ENCODE peak calls at places on chromosomes 7 and 10, in ten cellular contexts. One of them, this sample, is unnamed.

GRCh38 chr7:158394936-158395335 is 192.7 kb downstream of the PTPRN2 start:
- DNase-seq in A549: peak; percentile 75
- DNase-seq in stomach: peak; percentile 58
- DNase-seq in body of pancreas: peak; percentile 56
- DNase-seq in tibial nerve: no peak
- DNase-seq in neural progenitor cell: peak; percentile 75
- DNase-seq in spleen: peak; percentile 81
- DNase-seq in mammary epithelial cell: no peak
- DNase-seq in ovary: no peak
- DNase-seq in HL-60: no peak
- DNase-seq in this sample: peak; percentile 39

GRCh38 chr10:77458986-77459590 is 178.5 kb downstream of the KCNMA1 start:
- DNase-seq in A549: no peak
- DNase-seq in stomach: no peak
- DNase-seq in body of pancreas: no peak
- DNase-seq in tibial nerve: no peak
- DNase-seq in neural progenitor cell: no peak
- DNase-seq in spleen: no peak
- DNase-seq in mammary epithelial cell: no peak
- DNase-seq in ovary: no peak
- DNase-seq in HL-60: no peak
- DNase-seq in this sample: no peak

GRCh38 chr10:86162696-86163400 is 203.7 kb downstream of the GRID1 start:
- DNase-seq in A549: no peak
- DNase-seq in stomach: no peak
- DNase-seq in body of pancreas: no peak
- DNase-seq in tibial nerve: no peak
- DNase-seq in neural progenitor cell: no peak
- DNase-seq in spleen: peak; percentile 69
- DNase-seq in mammary epithelial cell: no peak
- DNase-seq in ovary: peak; percentile 8
- DNase-seq in HL-60: no peak
- DNase-seq in this sample: no peak

GRCh38 chr7:17963281-17963680 is 23.0 kb upstream of the SNX13 start:
- DNase-seq in A549: no peak
- DNase-seq in stomach: no peak
- DNase-seq in body of pancreas: no peak
- DNase-seq in tibial nerve: no peak
- DNase-seq in neural progenitor cell: no peak
- DNase-seq in spleen: no peak
- DNase-seq in mammary epithelial cell: no peak
- DNase-seq in ovary: no peak
- DNase-seq in HL-60: no peak
- DNase-seq in this sample: no peak

GRCh38 chr7:93156884-93157283 is 8.7 kb upstream of the SAMD9L start:
- DNase-seq in A549: no peak
- DNase-seq in stomach: no peak
- DNase-seq in body of pancreas: no peak
- DNase-seq in tibial nerve: no peak
- DNase-seq in neural progenitor cell: no peak
- DNase-seq in spleen: no peak
- DNase-seq in mammary epithelial cell: no peak
- DNase-seq in ovary: no peak
- DNase-seq in HL-60: no peak
- DNase-seq in this sample: no peak

GRCh38 chr7:80147543-80148376 is 13.1 kb downstream of the GNAI1 start:
- DNase-seq in A549: no peak
- DNase-seq in stomach: no peak
- DNase-seq in body of pancreas: no peak
- DNase-seq in tibial nerve: no peak
- DNase-seq in neural progenitor cell: no peak
- DNase-seq in spleen: no peak
- DNase-seq in mammary epithelial cell: peak; percentile 71
- DNase-seq in ovary: no peak
- DNase-seq in HL-60: no peak
- DNase-seq in this sample: no peak

GRCh38 chr10:71597821-71598498 is 121.6 kb downstream of the C10orf105 start:
- DNase-seq in A549: no peak
- DNase-seq in stomach: no peak
- DNase-seq in body of pancreas: no peak
- DNase-seq in tibial nerve: peak; percentile 39
- DNase-seq in neural progenitor cell: no peak
- DNase-seq in spleen: peak; percentile 80
- DNase-seq in mammary epithelial cell: no peak
- DNase-seq in ovary: peak; percentile 72
- DNase-seq in HL-60: peak; percentile 65
- DNase-seq in this sample: peak; percentile 74

GRCh38 chr10:28432210-28432676 is 100.7 kb upstream of the WAC start:
- DNase-seq in A549: peak; percentile 79
- DNase-seq in stomach: peak; percentile 58
- DNase-seq in body of pancreas: peak; percentile 61
- DNase-seq in tibial nerve: peak; percentile 42
- DNase-seq in neural progenitor cell: peak; percentile 83
- DNase-seq in spleen: no peak
- DNase-seq in mammary epithelial cell: peak; percentile 43
- DNase-seq in ovary: peak; percentile 45
- DNase-seq in HL-60: peak; percentile 2
- DNase-seq in this sample: no peak

DNA sequence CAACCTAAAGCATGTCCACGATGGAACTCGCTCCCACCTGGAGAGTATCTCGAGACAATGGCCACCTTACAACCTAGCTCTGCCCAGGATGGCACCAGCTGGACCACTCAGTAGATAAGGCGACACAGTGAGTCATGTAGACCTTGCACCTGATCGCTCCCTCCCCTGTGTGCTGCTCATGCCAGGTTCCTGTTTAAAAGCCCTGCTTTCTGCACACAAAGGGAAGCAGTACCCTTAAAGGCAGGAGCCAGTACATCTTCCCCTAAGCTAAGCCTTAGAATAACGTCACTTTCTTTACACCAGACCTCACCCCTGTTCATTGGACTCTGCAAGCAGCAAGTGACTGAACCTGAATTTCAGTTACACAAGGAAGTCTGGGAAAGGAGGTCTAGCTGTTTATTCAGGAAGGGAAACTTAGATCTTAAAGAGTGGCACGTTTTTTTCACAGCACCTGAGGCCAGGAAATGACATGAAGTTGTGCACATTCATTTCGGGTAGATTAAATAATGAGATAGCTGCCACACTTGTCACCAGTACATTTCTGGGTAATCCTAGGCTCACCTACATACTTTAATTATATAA is 117.9 kb downstream of the MTPAP start:
- DNase-seq in A549: no peak
- DNase-seq in stomach: no peak
- DNase-seq in body of pancreas: no peak
- DNase-seq in tibial nerve: no peak
- DNase-seq in neural progenitor cell: no peak
- DNase-seq in spleen: no peak
- DNase-seq in mammary epithelial cell: no peak
- DNase-seq in ovary: no peak
- DNase-seq in HL-60: no peak
- DNase-seq in this sample: no peak
- H3K27ac ChIP-seq in A549: no peak overlapping the region
- H3K27ac ChIP-seq in stomach: no peak overlapping the region
- H3K27ac ChIP-seq in body of pancreas: no peak overlapping the region
- H3K27ac ChIP-seq in tibial nerve: no peak overlapping the region
- H3K27ac ChIP-seq in neural progenitor cell: no peak overlapping the region
- H3K27ac ChIP-seq in spleen: no peak overlapping the region
- H3K27ac ChIP-seq in mammary epithelial cell: no peak overlapping the region
- H3K27ac ChIP-seq in ovary: no peak overlapping the region
- H3K27ac ChIP-seq in HL-60: no peak overlapping the region
- H3K27ac ChIP-seq in this sample: no peak overlapping the region

DNA sequence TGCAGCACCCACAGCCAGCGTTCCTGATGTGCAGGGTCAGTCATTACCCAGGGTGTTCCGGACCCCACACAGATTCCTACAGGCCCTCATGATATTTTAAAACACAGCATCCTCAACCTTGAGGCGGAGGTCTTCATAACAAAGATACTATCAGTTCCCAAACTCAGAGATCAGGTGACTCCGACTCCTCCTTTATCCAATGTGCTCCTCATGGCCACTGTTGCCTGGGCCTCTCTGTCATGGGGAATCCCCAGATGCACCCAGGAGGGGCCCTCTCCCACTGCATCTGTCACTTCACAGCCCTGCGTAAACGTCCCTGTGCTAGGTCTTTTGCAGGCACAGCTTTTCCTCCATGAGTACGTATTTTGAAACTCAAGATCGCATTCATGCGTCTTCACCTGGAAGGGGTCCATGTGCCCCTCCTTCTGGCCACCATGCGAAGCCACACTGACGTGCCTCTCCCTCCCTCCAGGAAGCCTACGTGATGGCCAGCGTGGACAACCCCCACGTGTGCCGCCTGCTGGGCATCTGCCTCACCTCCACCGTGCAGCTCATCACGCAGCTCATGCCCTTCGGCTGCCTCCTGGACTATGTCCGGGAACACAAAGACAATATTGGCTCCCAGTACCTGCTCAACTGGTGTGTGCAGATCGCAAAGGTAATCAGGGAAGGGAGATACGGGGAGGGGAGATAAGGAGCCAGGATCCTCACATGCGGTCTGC is 162.2 kb downstream of the EGFR start:
- DNase-seq in A549: no peak
- DNase-seq in stomach: peak; percentile 81
- DNase-seq in body of pancreas: no peak
- DNase-seq in tibial nerve: no peak
- DNase-seq in neural progenitor cell: no peak
- DNase-seq in spleen: no peak
- DNase-seq in mammary epithelial cell: no peak
- DNase-seq in ovary: no peak
- DNase-seq in HL-60: no peak
- DNase-seq in this sample: no peak
- H3K4me3 ChIP-seq in A549: no peak overlapping the region
- H3K4me3 ChIP-seq in stomach: no peak overlapping the region
- H3K4me3 ChIP-seq in body of pancreas: no peak overlapping the region
- H3K4me3 ChIP-seq in tibial nerve: no peak overlapping the region
- H3K4me3 ChIP-seq in neural progenitor cell: no peak overlapping the region
- H3K4me3 ChIP-seq in spleen: no peak overlapping the region
- H3K4me3 ChIP-seq in mammary epithelial cell: no peak overlapping the region
- H3K4me3 ChIP-seq in ovary: no peak overlapping the region
- H3K4me3 ChIP-seq in HL-60: no peak overlapping the region
- H3K4me3 ChIP-seq in this sample: no peak overlapping the region

GRCh38 chr10:9613338-9613737 is 1404.3 kb upstream of the CELF2 start:
- DNase-seq in A549: no peak
- DNase-seq in stomach: no peak
- DNase-seq in body of pancreas: no peak
- DNase-seq in tibial nerve: no peak
- DNase-seq in neural progenitor cell: no peak
- DNase-seq in spleen: no peak
- DNase-seq in mammary epithelial cell: no peak
- DNase-seq in ovary: no peak
- DNase-seq in HL-60: no peak
- DNase-seq in this sample: no peak

GRCh38 chr10:9605231-9605630 is 1412.4 kb upstream of the CELF2 start:
- DNase-seq in A549: no peak
- DNase-seq in stomach: no peak
- DNase-seq in body of pancreas: no peak
- DNase-seq in tibial nerve: no peak
- DNase-seq in neural progenitor cell: no peak
- DNase-seq in spleen: no peak
- DNase-seq in mammary epithelial cell: no peak
- DNase-seq in ovary: no peak
- DNase-seq in HL-60: no peak
- DNase-seq in this sample: no peak

GRCh38 chr10:9602930-9603459 is 1414.7 kb upstream of the CELF2 start:
- DNase-seq in A549: no peak
- DNase-seq in stomach: no peak
- DNase-seq in body of pancreas: no peak
- DNase-seq in tibial nerve: no peak
- DNase-seq in neural progenitor cell: no peak
- DNase-seq in spleen: no peak
- DNase-seq in mammary epithelial cell: no peak
- DNase-seq in ovary: no peak
- DNase-seq in HL-60: no peak
- DNase-seq in this sample: no peak

GRCh38 chr10:9603972-9604371 is 1413.7 kb upstream of the CELF2 start:
- DNase-seq in A549: no peak
- DNase-seq in stomach: no peak
- DNase-seq in body of pancreas: no peak
- DNase-seq in tibial nerve: no peak
- DNase-seq in neural progenitor cell: no peak
- DNase-seq in spleen: no peak
- DNase-seq in mammary epithelial cell: no peak
- DNase-seq in ovary: no peak
- DNase-seq in HL-60: no peak
- DNase-seq in this sample: no peak

GRCh38 chr10:9608592-9608991 is 1409.1 kb upstream of the CELF2 start:
- DNase-seq in A549: no peak
- DNase-seq in stomach: no peak
- DNase-seq in body of pancreas: no peak
- DNase-seq in tibial nerve: no peak
- DNase-seq in neural progenitor cell: no peak
- DNase-seq in spleen: no peak
- DNase-seq in mammary epithelial cell: no peak
- DNase-seq in ovary: no peak
- DNase-seq in HL-60: no peak
- DNase-seq in this sample: no peak
- TF ChIP-seq CTCF in A549: no peak
- TF ChIP-seq CTCF in stomach: no peak
- TF ChIP-seq CTCF in body of pancreas: no peak
- TF ChIP-seq CTCF in tibial nerve: no peak
- TF ChIP-seq CTCF in neural progenitor cell: peak; percentile 58
- TF ChIP-seq CTCF in spleen: no peak
- TF ChIP-seq CTCF in mammary epithelial cell: no peak
- TF ChIP-seq CTCF in ovary: no peak
- TF ChIP-seq CTCF in HL-60: no peak
- TF ChIP-seq CTCF in this sample: peak; percentile 46

GRCh38 chr10:110813743-110814472 is 57.8 kb upstream of the PDCD4 start:
- DNase-seq in A549: no peak
- DNase-seq in stomach: no peak
- DNase-seq in body of pancreas: no peak
- DNase-seq in tibial nerve: no peak
- DNase-seq in neural progenitor cell: no peak
- DNase-seq in spleen: no peak
- DNase-seq in mammary epithelial cell: no peak
- DNase-seq in ovary: no peak
- DNase-seq in HL-60: no peak
- DNase-seq in this sample: no peak

GRCh38 chr10:110808619-110809018 is 63.1 kb upstream of the PDCD4 start:
- DNase-seq in A549: no peak
- DNase-seq in stomach: no peak
- DNase-seq in body of pancreas: no peak
- DNase-seq in tibial nerve: no peak
- DNase-seq in neural progenitor cell: no peak
- DNase-seq in spleen: no peak
- DNase-seq in mammary epithelial cell: no peak
- DNase-seq in ovary: no peak
- DNase-seq in HL-60: no peak
- DNase-seq in this sample: no peak

GRCh38 chr10:110812583-110812982 is 59.1 kb upstream of the PDCD4 start:
- DNase-seq in A549: no peak
- DNase-seq in stomach: no peak
- DNase-seq in body of pancreas: no peak
- DNase-seq in tibial nerve: no peak
- DNase-seq in neural progenitor cell: no peak
- DNase-seq in spleen: no peak
- DNase-seq in mammary epithelial cell: no peak
- DNase-seq in ovary: no peak
- DNase-seq in HL-60: no peak
- DNase-seq in this sample: no peak

GRCh38 chr10:110810625-110811024 is 61.1 kb upstream of the PDCD4 start:
- DNase-seq in A549: no peak
- DNase-seq in stomach: no peak
- DNase-seq in body of pancreas: no peak
- DNase-seq in tibial nerve: no peak
- DNase-seq in neural progenitor cell: no peak
- DNase-seq in spleen: no peak
- DNase-seq in mammary epithelial cell: no peak
- DNase-seq in ovary: no peak
- DNase-seq in HL-60: no peak
- DNase-seq in this sample: no peak

DNA sequence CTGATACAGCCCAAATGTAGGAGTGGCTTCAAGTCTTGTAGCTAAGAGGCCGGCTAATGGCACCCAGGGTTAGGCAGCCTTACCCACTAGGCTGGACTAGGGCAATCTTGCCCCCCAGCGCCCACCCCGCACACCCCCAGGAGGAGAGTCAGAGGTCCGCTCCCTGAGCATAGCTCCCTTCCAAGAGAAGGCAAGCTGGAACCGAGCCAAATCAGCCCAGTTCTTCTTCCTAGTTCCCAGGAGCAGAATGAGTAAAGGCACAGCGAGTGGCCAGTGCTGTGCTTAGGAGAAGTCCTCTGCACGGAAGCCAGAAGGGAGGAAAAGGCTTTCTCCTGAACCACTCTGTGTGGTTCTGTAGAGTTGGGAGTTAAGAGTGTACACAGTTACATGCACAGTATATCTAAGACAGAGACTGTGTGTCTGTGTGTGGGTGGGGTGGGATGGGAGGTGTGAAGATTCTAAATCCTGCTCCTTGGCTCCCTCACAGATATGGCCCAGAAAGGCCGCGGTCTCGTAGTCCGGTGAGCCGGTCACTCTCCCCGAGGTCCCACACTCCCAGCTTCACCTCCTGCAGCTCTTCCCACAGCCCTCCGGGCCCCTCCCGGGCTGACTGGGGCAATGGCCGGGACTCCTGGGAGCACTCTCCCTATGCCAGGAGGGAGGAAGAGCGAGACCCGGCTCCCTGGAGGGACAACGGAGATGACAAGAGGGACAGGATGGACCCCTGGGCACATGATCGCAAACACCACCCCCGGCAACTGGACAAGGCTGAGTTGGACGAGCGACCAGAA is 59.7 kb upstream of the PDCD4 start:
- DNase-seq in A549: no peak
- DNase-seq in stomach: peak; percentile 53
- DNase-seq in body of pancreas: no peak
- DNase-seq in tibial nerve: peak; percentile 46
- DNase-seq in neural progenitor cell: no peak
- DNase-seq in spleen: no peak
- DNase-seq in mammary epithelial cell: no peak
- DNase-seq in ovary: no peak
- DNase-seq in HL-60: no peak
- DNase-seq in this sample: no peak
- H3K27ac ChIP-seq in A549: no peak overlapping the region
- H3K27ac ChIP-seq in stomach: no peak overlapping the region
- H3K27ac ChIP-seq in body of pancreas: no peak overlapping the region
- H3K27ac ChIP-seq in tibial nerve: no peak overlapping the region
- H3K27ac ChIP-seq in neural progenitor cell: no peak overlapping the region
- H3K27ac ChIP-seq in spleen: no peak overlapping the region
- H3K27ac ChIP-seq in mammary epithelial cell: no peak overlapping the region
- H3K27ac ChIP-seq in ovary: no peak overlapping the region
- H3K27ac ChIP-seq in HL-60: no peak overlapping the region
- H3K27ac ChIP-seq in this sample: no peak overlapping the region